ENCODE peak calls at places on chromosomes 2 and 18, in ten cellular contexts. One of them, this sample, is unnamed.

GRCh38 chr2:238967031-238967977 is 119.4 kb downstream of the TWIST2 start:
- DNase-seq in Caki2: no peak
- DNase-seq in WTC11: peak
- DNase-seq in activated naive CD4-positive, alpha-beta T cell: no peak
- DNase-seq in stimulated activated naive CD8-positive, alpha-beta T cell treated with anti-CD3 and anti-CD28 coated beads, Interleukin-15, Interleukin-2, amounts not matched to agents 100 U/mL and 50 U/mL, for 24 hours: no peak
- DNase-seq in NCI-H1092 treated with DMSO at 0.1 percent for 48 hours: no peak
- DNase-seq in CD4-positive, alpha-beta memory T cell: no peak
- DNase-seq in naive B cell: no peak
- DNase-seq in psoas muscle: no peak
- DNase-seq in body of pancreas: no peak
- DNase-seq in this sample: no peak

GRCh38 chr18:46283268-46283667 is 179.1 kb downstream of the HAUS1 start:
- DNase-seq in CD4-positive, alpha-beta memory T cell: no peak
- DNase-seq in naive B cell: no peak
- DNase-seq in WTC11: no peak
- DNase-seq in NCI-H1092 treated with DMSO at 0.1 percent for 48 hours: no peak
- DNase-seq in body of pancreas: no peak
- DNase-seq in psoas muscle: no peak
- DNase-seq in stimulated activated naive CD8-positive, alpha-beta T cell treated with anti-CD3 and anti-CD28 coated beads, Interleukin-15, Interleukin-2, amounts not matched to agents 100 U/mL and 50 U/mL, for 24 hours: no peak
- DNase-seq in Caki2: no peak
- DNase-seq in activated naive CD4-positive, alpha-beta T cell: no peak
- DNase-seq in this sample: no peak

GRCh38 chr18:22170421-22171262 is 1.3 kb downstream of the GATA6 start:
- DNase-seq in stimulated activated naive CD8-positive, alpha-beta T cell treated with anti-CD3 and anti-CD28 coated beads, Interleukin-15, Interleukin-2, amounts not matched to agents 100 U/mL and 50 U/mL, for 24 hours: peak
- DNase-seq in body of pancreas: peak
- DNase-seq in WTC11: peak
- DNase-seq in NCI-H1092 treated with DMSO at 0.1 percent for 48 hours: peak
- DNase-seq in activated naive CD4-positive, alpha-beta T cell: no peak
- DNase-seq in naive B cell: no peak
- DNase-seq in CD4-positive, alpha-beta memory T cell: no peak
- DNase-seq in Caki2: peak
- DNase-seq in psoas muscle: peak
- DNase-seq in this sample: no peak

GRCh38 chr2:51237626-51238271 is 205.8 kb upstream of the NRXN1 start:
- DNase-seq in Caki2: no peak
- DNase-seq in activated naive CD4-positive, alpha-beta T cell: no peak
- DNase-seq in naive B cell: no peak
- DNase-seq in body of pancreas: no peak
- DNase-seq in NCI-H1092 treated with DMSO at 0.1 percent for 48 hours: no peak
- DNase-seq in CD4-positive, alpha-beta memory T cell: no peak
- DNase-seq in psoas muscle: no peak
- DNase-seq in WTC11: no peak
- DNase-seq in stimulated activated naive CD8-positive, alpha-beta T cell treated with anti-CD3 and anti-CD28 coated beads, Interleukin-15, Interleukin-2, amounts not matched to agents 100 U/mL and 50 U/mL, for 24 hours: no peak
- DNase-seq in this sample: no peak

GRCh38 chr2:179843541-179843940 is 17.9 kb downstream of the ZNF385B start:
- DNase-seq in activated naive CD4-positive, alpha-beta T cell: no peak
- DNase-seq in NCI-H1092 treated with DMSO at 0.1 percent for 48 hours: no peak
- DNase-seq in naive B cell: no peak
- DNase-seq in psoas muscle: no peak
- DNase-seq in Caki2: no peak
- DNase-seq in stimulated activated naive CD8-positive, alpha-beta T cell treated with anti-CD3 and anti-CD28 coated beads, Interleukin-15, Interleukin-2, amounts not matched to agents 100 U/mL and 50 U/mL, for 24 hours: no peak
- DNase-seq in CD4-positive, alpha-beta memory T cell: no peak
- DNase-seq in body of pancreas: no peak
- DNase-seq in WTC11: no peak
- DNase-seq in this sample: no peak

GRCh38 chr18:60893331-60894114 is 439.7 kb upstream of the CDH20 start:
- DNase-seq in Caki2: no peak
- DNase-seq in WTC11: no peak
- DNase-seq in NCI-H1092 treated with DMSO at 0.1 percent for 48 hours: no peak
- DNase-seq in activated naive CD4-positive, alpha-beta T cell: no peak
- DNase-seq in body of pancreas: no peak
- DNase-seq in CD4-positive, alpha-beta memory T cell: no peak
- DNase-seq in psoas muscle: no peak
- DNase-seq in stimulated activated naive CD8-positive, alpha-beta T cell treated with anti-CD3 and anti-CD28 coated beads, Interleukin-15, Interleukin-2, amounts not matched to agents 100 U/mL and 50 U/mL, for 24 hours: no peak
- DNase-seq in naive B cell: no peak
- DNase-seq in this sample: no peak

GRCh38 chr2:158773121-158773520 is 22.0 kb upstream of the DAPL1 start:
- DNase-seq in psoas muscle: peak
- DNase-seq in WTC11: no peak
- DNase-seq in naive B cell: no peak
- DNase-seq in stimulated activated naive CD8-positive, alpha-beta T cell treated with anti-CD3 and anti-CD28 coated beads, Interleukin-15, Interleukin-2, amounts not matched to agents 100 U/mL and 50 U/mL, for 24 hours: no peak
- DNase-seq in Caki2: no peak
- DNase-seq in body of pancreas: no peak
- DNase-seq in activated naive CD4-positive, alpha-beta T cell: no peak
- DNase-seq in NCI-H1092 treated with DMSO at 0.1 percent for 48 hours: no peak
- DNase-seq in CD4-positive, alpha-beta memory T cell: no peak
- DNase-seq in this sample: peak

GRCh38 chr18:27577740-27578139 is 392.6 kb upstream of the CHST9 start:
- DNase-seq in psoas muscle: no peak
- DNase-seq in body of pancreas: no peak
- DNase-seq in naive B cell: no peak
- DNase-seq in CD4-positive, alpha-beta memory T cell: no peak
- DNase-seq in Caki2: no peak
- DNase-seq in NCI-H1092 treated with DMSO at 0.1 percent for 48 hours: no peak
- DNase-seq in stimulated activated naive CD8-positive, alpha-beta T cell treated with anti-CD3 and anti-CD28 coated beads, Interleukin-15, Interleukin-2, amounts not matched to agents 100 U/mL and 50 U/mL, for 24 hours: no peak
- DNase-seq in WTC11: no peak
- DNase-seq in activated naive CD4-positive, alpha-beta T cell: no peak
- DNase-seq in this sample: no peak

GRCh38 chr2:203758841-203759691 is 52.6 kb downstream of the CD28 start:
- DNase-seq in body of pancreas: no peak
- DNase-seq in CD4-positive, alpha-beta memory T cell: no peak
- DNase-seq in activated naive CD4-positive, alpha-beta T cell: no peak
- DNase-seq in naive B cell: no peak
- DNase-seq in NCI-H1092 treated with DMSO at 0.1 percent for 48 hours: no peak
- DNase-seq in stimulated activated naive CD8-positive, alpha-beta T cell treated with anti-CD3 and anti-CD28 coated beads, Interleukin-15, Interleukin-2, amounts not matched to agents 100 U/mL and 50 U/mL, for 24 hours: no peak
- DNase-seq in Caki2: no peak
- DNase-seq in psoas muscle: no peak
- DNase-seq in WTC11: no peak
- DNase-seq in this sample: no peak

GRCh38 chr2:116922414-116922813 is 892.1 kb upstream of the DDX18 start:
- DNase-seq in psoas muscle: no peak
- DNase-seq in WTC11: no peak
- DNase-seq in naive B cell: no peak
- DNase-seq in Caki2: no peak
- DNase-seq in NCI-H1092 treated with DMSO at 0.1 percent for 48 hours: no peak
- DNase-seq in activated naive CD4-positive, alpha-beta T cell: no peak
- DNase-seq in CD4-positive, alpha-beta memory T cell: no peak
- DNase-seq in body of pancreas: no peak
- DNase-seq in stimulated activated naive CD8-positive, alpha-beta T cell treated with anti-CD3 and anti-CD28 coated beads, Interleukin-15, Interleukin-2, amounts not matched to agents 100 U/mL and 50 U/mL, for 24 hours: no peak
- DNase-seq in this sample: no peak

GRCh38 chr2:219381448-219381847 is 6.3 kb downstream of the DNPEP start:
- DNase-seq in activated naive CD4-positive, alpha-beta T cell: no peak
- DNase-seq in stimulated activated naive CD8-positive, alpha-beta T cell treated with anti-CD3 and anti-CD28 coated beads, Interleukin-15, Interleukin-2, amounts not matched to agents 100 U/mL and 50 U/mL, for 24 hours: no peak
- DNase-seq in CD4-positive, alpha-beta memory T cell: no peak
- DNase-seq in psoas muscle: no peak
- DNase-seq in naive B cell: no peak
- DNase-seq in WTC11: no peak
- DNase-seq in Caki2: no peak
- DNase-seq in NCI-H1092 treated with DMSO at 0.1 percent for 48 hours: no peak
- DNase-seq in body of pancreas: no peak
- DNase-seq in this sample: no peak

GRCh38 chr2:160028431-160029269 is 33.8 kb downstream of the PLA2R1 start:
- DNase-seq in NCI-H1092 treated with DMSO at 0.1 percent for 48 hours: no peak
- DNase-seq in CD4-positive, alpha-beta memory T cell: no peak
- DNase-seq in body of pancreas: no peak
- DNase-seq in WTC11: no peak
- DNase-seq in naive B cell: no peak
- DNase-seq in psoas muscle: no peak
- DNase-seq in stimulated activated naive CD8-positive, alpha-beta T cell treated with anti-CD3 and anti-CD28 coated beads, Interleukin-15, Interleukin-2, amounts not matched to agents 100 U/mL and 50 U/mL, for 24 hours: no peak
- DNase-seq in activated naive CD4-positive, alpha-beta T cell: no peak
- DNase-seq in Caki2: no peak
- DNase-seq in this sample: no peak

GRCh38 chr18:72867721-72868665 is at the start of gene NETO1:
- DNase-seq in CD4-positive, alpha-beta memory T cell: no peak
- DNase-seq in psoas muscle: no peak
- DNase-seq in Caki2: peak
- DNase-seq in naive B cell: peak
- DNase-seq in stimulated activated naive CD8-positive, alpha-beta T cell treated with anti-CD3 and anti-CD28 coated beads, Interleukin-15, Interleukin-2, amounts not matched to agents 100 U/mL and 50 U/mL, for 24 hours: peak
- DNase-seq in body of pancreas: no peak
- DNase-seq in activated naive CD4-positive, alpha-beta T cell: no peak
- DNase-seq in NCI-H1092 treated with DMSO at 0.1 percent for 48 hours: peak
- DNase-seq in WTC11: peak
- DNase-seq in this sample: no peak

GRCh38 chr2:105391763-105392662 is 6.8 kb downstream of the FHL2 start:
- DNase-seq in stimulated activated naive CD8-positive, alpha-beta T cell treated with anti-CD3 and anti-CD28 coated beads, Interleukin-15, Interleukin-2, amounts not matched to agents 100 U/mL and 50 U/mL, for 24 hours: no peak
- DNase-seq in activated naive CD4-positive, alpha-beta T cell: no peak
- DNase-seq in naive B cell: no peak
- DNase-seq in body of pancreas: no peak
- DNase-seq in Caki2: no peak
- DNase-seq in WTC11: no peak
- DNase-seq in psoas muscle: no peak
- DNase-seq in NCI-H1092 treated with DMSO at 0.1 percent for 48 hours: no peak
- DNase-seq in CD4-positive, alpha-beta memory T cell: no peak
- DNase-seq in this sample: no peak

GRCh38 chr18:78228974-78229373 is 750.6 kb upstream of the SALL3 start:
- DNase-seq in Caki2: no peak
- DNase-seq in psoas muscle: no peak
- DNase-seq in body of pancreas: no peak
- DNase-seq in naive B cell: no peak
- DNase-seq in stimulated activated naive CD8-positive, alpha-beta T cell treated with anti-CD3 and anti-CD28 coated beads, Interleukin-15, Interleukin-2, amounts not matched to agents 100 U/mL and 50 U/mL, for 24 hours: no peak
- DNase-seq in activated naive CD4-positive, alpha-beta T cell: no peak
- DNase-seq in NCI-H1092 treated with DMSO at 0.1 percent for 48 hours: no peak
- DNase-seq in WTC11: peak
- DNase-seq in CD4-positive, alpha-beta memory T cell: no peak
- DNase-seq in this sample: no peak

GRCh38 chr2:54949431-54949830 is 100.8 kb downstream of the RTN4 start:
- DNase-seq in body of pancreas: no peak
- DNase-seq in psoas muscle: no peak
- DNase-seq in NCI-H1092 treated with DMSO at 0.1 percent for 48 hours: no peak
- DNase-seq in activated naive CD4-positive, alpha-beta T cell: no peak
- DNase-seq in CD4-positive, alpha-beta memory T cell: no peak
- DNase-seq in WTC11: no peak
- DNase-seq in stimulated activated naive CD8-positive, alpha-beta T cell treated with anti-CD3 and anti-CD28 coated beads, Interleukin-15, Interleukin-2, amounts not matched to agents 100 U/mL and 50 U/mL, for 24 hours: no peak
- DNase-seq in Caki2: no peak
- DNase-seq in naive B cell: no peak
- DNase-seq in this sample: no peak

GRCh38 chr2:141055526-141055925 is 1075.3 kb downstream of the LRP1B start:
- DNase-seq in body of pancreas: no peak
- DNase-seq in Caki2: no peak
- DNase-seq in NCI-H1092 treated with DMSO at 0.1 percent for 48 hours: no peak
- DNase-seq in psoas muscle: no peak
- DNase-seq in activated naive CD4-positive, alpha-beta T cell: no peak
- DNase-seq in CD4-positive, alpha-beta memory T cell: no peak
- DNase-seq in WTC11: no peak
- DNase-seq in naive B cell: no peak
- DNase-seq in stimulated activated naive CD8-positive, alpha-beta T cell treated with anti-CD3 and anti-CD28 coated beads, Interleukin-15, Interleukin-2, amounts not matched to agents 100 U/mL and 50 U/mL, for 24 hours: no peak
- DNase-seq in this sample: peak

GRCh38 chr2:1756456-1756855 is 12.1 kb upstream of the PXDN start:
- DNase-seq in stimulated activated naive CD8-positive, alpha-beta T cell treated with anti-CD3 and anti-CD28 coated beads, Interleukin-15, Interleukin-2, amounts not matched to agents 100 U/mL and 50 U/mL, for 24 hours: no peak
- DNase-seq in WTC11: no peak
- DNase-seq in naive B cell: no peak
- DNase-seq in CD4-positive, alpha-beta memory T cell: no peak
- DNase-seq in Caki2: no peak
- DNase-seq in activated naive CD4-positive, alpha-beta T cell: no peak
- DNase-seq in psoas muscle: no peak
- DNase-seq in NCI-H1092 treated with DMSO at 0.1 percent for 48 hours: no peak
- DNase-seq in body of pancreas: no peak
- DNase-seq in this sample: no peak

GRCh38 chr2:142180820-142181533 is 50.2 kb upstream of the LRP1B start:
- DNase-seq in activated naive CD4-positive, alpha-beta T cell: no peak
- DNase-seq in WTC11: peak
- DNase-seq in naive B cell: no peak
- DNase-seq in body of pancreas: peak
- DNase-seq in stimulated activated naive CD8-positive, alpha-beta T cell treated with anti-CD3 and anti-CD28 coated beads, Interleukin-15, Interleukin-2, amounts not matched to agents 100 U/mL and 50 U/mL, for 24 hours: peak
- DNase-seq in psoas muscle: no peak
- DNase-seq in NCI-H1092 treated with DMSO at 0.1 percent for 48 hours: no peak
- DNase-seq in Caki2: no peak
- DNase-seq in CD4-positive, alpha-beta memory T cell: no peak
- DNase-seq in this sample: no peak

GRCh38 chr2:37614061-37614802 is 57.2 kb downstream of the CDC42EP3 start:
- DNase-seq in naive B cell: no peak
- DNase-seq in CD4-positive, alpha-beta memory T cell: no peak
- DNase-seq in activated naive CD4-positive, alpha-beta T cell: no peak
- DNase-seq in psoas muscle: no peak
- DNase-seq in WTC11: no peak
- DNase-seq in stimulated activated naive CD8-positive, alpha-beta T cell treated with anti-CD3 and anti-CD28 coated beads, Interleukin-15, Interleukin-2, amounts not matched to agents 100 U/mL and 50 U/mL, for 24 hours: no peak
- DNase-seq in NCI-H1092 treated with DMSO at 0.1 percent for 48 hours: no peak
- DNase-seq in Caki2: no peak
- DNase-seq in body of pancreas: peak
- DNase-seq in this sample: peak

GRCh38 chr2:64669288-64669687 is 15.6 kb upstream of the SERTAD2 start:
- DNase-seq in naive B cell: no peak
- DNase-seq in activated naive CD4-positive, alpha-beta T cell: no peak
- DNase-seq in body of pancreas: no peak
- DNase-seq in NCI-H1092 treated with DMSO at 0.1 percent for 48 hours: no peak
- DNase-seq in Caki2: no peak
- DNase-seq in WTC11: no peak
- DNase-seq in stimulated activated naive CD8-positive, alpha-beta T cell treated with anti-CD3 and anti-CD28 coated beads, Interleukin-15, Interleukin-2, amounts not matched to agents 100 U/mL and 50 U/mL, for 24 hours: no peak
- DNase-seq in CD4-positive, alpha-beta memory T cell: no peak
- DNase-seq in psoas muscle: no peak
- DNase-seq in this sample: no peak

GRCh38 chr18:47628898-47629297 is 301.6 kb downstream of the SMAD2 start:
- DNase-seq in psoas muscle: no peak
- DNase-seq in body of pancreas: no peak
- DNase-seq in stimulated activated naive CD8-positive, alpha-beta T cell treated with anti-CD3 and anti-CD28 coated beads, Interleukin-15, Interleukin-2, amounts not matched to agents 100 U/mL and 50 U/mL, for 24 hours: no peak
- DNase-seq in WTC11: no peak
- DNase-seq in CD4-positive, alpha-beta memory T cell: no peak
- DNase-seq in NCI-H1092 treated with DMSO at 0.1 percent for 48 hours: no peak
- DNase-seq in naive B cell: no peak
- DNase-seq in Caki2: no peak
- DNase-seq in activated naive CD4-positive, alpha-beta T cell: no peak
- DNase-seq in this sample: no peak

GRCh38 chr2:177731384-177731783 is 338.8 kb downstream of the AGPS start:
- DNase-seq in activated naive CD4-positive, alpha-beta T cell: no peak
- DNase-seq in stimulated activated naive CD8-positive, alpha-beta T cell treated with anti-CD3 and anti-CD28 coated beads, Interleukin-15, Interleukin-2, amounts not matched to agents 100 U/mL and 50 U/mL, for 24 hours: no peak
- DNase-seq in WTC11: peak
- DNase-seq in psoas muscle: no peak
- DNase-seq in NCI-H1092 treated with DMSO at 0.1 percent for 48 hours: no peak
- DNase-seq in body of pancreas: no peak
- DNase-seq in Caki2: no peak
- DNase-seq in CD4-positive, alpha-beta memory T cell: no peak
- DNase-seq in naive B cell: no peak
- DNase-seq in this sample: no peak

GRCh38 chr2:241703128-241703604 is 1.3 kb downstream of the ING5 start:
- DNase-seq in NCI-H1092 treated with DMSO at 0.1 percent for 48 hours: no peak
- DNase-seq in psoas muscle: no peak
- DNase-seq in body of pancreas: no peak
- DNase-seq in WTC11: no peak
- DNase-seq in activated naive CD4-positive, alpha-beta T cell: no peak
- DNase-seq in CD4-positive, alpha-beta memory T cell: no peak
- DNase-seq in Caki2: no peak
- DNase-seq in stimulated activated naive CD8-positive, alpha-beta T cell treated with anti-CD3 and anti-CD28 coated beads, Interleukin-15, Interleukin-2, amounts not matched to agents 100 U/mL and 50 U/mL, for 24 hours: no peak
- DNase-seq in naive B cell: no peak
- DNase-seq in this sample: no peak

GRCh38 chr2:220847006-220847405 is 725.1 kb downstream of the EPHA4 start:
- DNase-seq in NCI-H1092 treated with DMSO at 0.1 percent for 48 hours: no peak
- DNase-seq in stimulated activated naive CD8-positive, alpha-beta T cell treated with anti-CD3 and anti-CD28 coated beads, Interleukin-15, Interleukin-2, amounts not matched to agents 100 U/mL and 50 U/mL, for 24 hours: no peak
- DNase-seq in naive B cell: no peak
- DNase-seq in CD4-positive, alpha-beta memory T cell: no peak
- DNase-seq in psoas muscle: no peak
- DNase-seq in body of pancreas: no peak
- DNase-seq in Caki2: no peak
- DNase-seq in WTC11: no peak
- DNase-seq in activated naive CD4-positive, alpha-beta T cell: no peak
- DNase-seq in this sample: no peak

GRCh38 chr2:95376311-95377215 is 25.9 kb upstream of the FAHD2A start:
- DNase-seq in body of pancreas: no peak
- DNase-seq in NCI-H1092 treated with DMSO at 0.1 percent for 48 hours: no peak
- DNase-seq in CD4-positive, alpha-beta memory T cell: no peak
- DNase-seq in activated naive CD4-positive, alpha-beta T cell: no peak
- DNase-seq in naive B cell: no peak
- DNase-seq in Caki2: no peak
- DNase-seq in psoas muscle: no peak
- DNase-seq in stimulated activated naive CD8-positive, alpha-beta T cell treated with anti-CD3 and anti-CD28 coated beads, Interleukin-15, Interleukin-2, amounts not matched to agents 100 U/mL and 50 U/mL, for 24 hours: no peak
- DNase-seq in WTC11: no peak
- DNase-seq in this sample: no peak

GRCh38 chr2:217035967-217036366 is 176.1 kb upstream of the TNP1 start:
- DNase-seq in Caki2: no peak
- DNase-seq in NCI-H1092 treated with DMSO at 0.1 percent for 48 hours: no peak
- DNase-seq in psoas muscle: peak
- DNase-seq in CD4-positive, alpha-beta memory T cell: no peak
- DNase-seq in activated naive CD4-positive, alpha-beta T cell: no peak
- DNase-seq in WTC11: no peak
- DNase-seq in body of pancreas: no peak
- DNase-seq in stimulated activated naive CD8-positive, alpha-beta T cell treated with anti-CD3 and anti-CD28 coated beads, Interleukin-15, Interleukin-2, amounts not matched to agents 100 U/mL and 50 U/mL, for 24 hours: no peak
- DNase-seq in naive B cell: no peak
- DNase-seq in this sample: no peak

GRCh38 chr2:241857572-241858121 is 1.0 kb downstream of the PDCD1 start:
- DNase-seq in Caki2: no peak
- DNase-seq in NCI-H1092 treated with DMSO at 0.1 percent for 48 hours: no peak
- DNase-seq in activated naive CD4-positive, alpha-beta T cell: no peak
- DNase-seq in psoas muscle: no peak
- DNase-seq in stimulated activated naive CD8-positive, alpha-beta T cell treated with anti-CD3 and anti-CD28 coated beads, Interleukin-15, Interleukin-2, amounts not matched to agents 100 U/mL and 50 U/mL, for 24 hours: no peak
- DNase-seq in body of pancreas: peak
- DNase-seq in WTC11: no peak
- DNase-seq in CD4-positive, alpha-beta memory T cell: no peak
- DNase-seq in naive B cell: no peak
- DNase-seq in this sample: no peak

This sample was measured in GM04503.